ENCODE peak calls at places on chromosome 9, in seven cellular contexts. One of them, this sample, is unnamed.

GRCh38 chr9:131805803-131806202 is 65.9 kb upstream of the RAPGEF1 start:
- DNase-seq in H1: no peak
- DNase-seq in HepG2: no peak
- DNase-seq in A549: no peak
- DNase-seq in IMR-90: no peak
- DNase-seq in GM12878: no peak
- DNase-seq in K562: no peak
- DNase-seq in this sample: no peak

GRCh38 chr9:70614786-70615565 is 200.5 kb upstream of the KLF9 start:
- DNase-seq in K562: no peak
- DNase-seq in A549: no peak
- DNase-seq in IMR-90: no peak
- DNase-seq in HepG2: no peak
- DNase-seq in H1: no peak
- DNase-seq in GM12878: no peak
- DNase-seq in this sample: no peak

GRCh38 chr9:77926314-77926959 is 105.2 kb downstream of the GNAQ start:
- DNase-seq in HepG2: no peak
- DNase-seq in IMR-90: peak
- DNase-seq in H1: no peak
- DNase-seq in K562: no peak
- DNase-seq in GM12878: no peak
- DNase-seq in A549: no peak
- DNase-seq in this sample: no peak

GRCh38 chr9:123893831-123894460 is 36.0 kb downstream of the DENND1A start:
- DNase-seq in GM12878: no peak
- DNase-seq in IMR-90: peak
- DNase-seq in A549: no peak
- DNase-seq in H1: no peak
- DNase-seq in HepG2: no peak
- DNase-seq in K562: no peak
- DNase-seq in this sample: no peak

GRCh38 chr9:108297025-108297424 is 558.8 kb downstream of the ACTL7B start:
- DNase-seq in A549: no peak
- DNase-seq in HepG2: no peak
- DNase-seq in GM12878: no peak
- DNase-seq in IMR-90: peak
- DNase-seq in K562: no peak
- DNase-seq in H1: no peak
- DNase-seq in this sample: no peak

GRCh38 chr9:72203205-72203803 is 54.1 kb downstream of the GDA start:
- DNase-seq in GM12878: no peak
- DNase-seq in HepG2: peak
- DNase-seq in H1: no peak
- DNase-seq in IMR-90: peak
- DNase-seq in K562: peak
- DNase-seq in A549: peak
- DNase-seq in this sample: peak

GRCh38 chr9:95510610-95511231 is 6.0 kb downstream of the PTCH1 start:
- DNase-seq in K562: peak
- DNase-seq in IMR-90: peak
- DNase-seq in H1: peak
- DNase-seq in HepG2: peak
- DNase-seq in A549: peak
- DNase-seq in GM12878: peak
- DNase-seq in this sample: peak

GRCh38 chr9:88531920-88532319 is 3.1 kb upstream of the NXNL2 start:
- DNase-seq in IMR-90: no peak
- DNase-seq in GM12878: no peak
- DNase-seq in H1: no peak
- DNase-seq in A549: no peak
- DNase-seq in K562: no peak
- DNase-seq in HepG2: no peak
- DNase-seq in this sample: no peak

GRCh38 chr9:128824911-128825310 is 4.7 kb downstream of the SPOUT1 start:
- DNase-seq in K562: no peak
- DNase-seq in HepG2: no peak
- DNase-seq in IMR-90: no peak
- DNase-seq in A549: no peak
- DNase-seq in H1: no peak
- DNase-seq in GM12878: no peak
- DNase-seq in this sample: no peak

GRCh38 chr9:12705738-12706391 is 12.7 kb downstream of the TYRP1 start:
- DNase-seq in H1: no peak
- DNase-seq in K562: no peak
- DNase-seq in A549: no peak
- DNase-seq in IMR-90: no peak
- DNase-seq in HepG2: no peak
- DNase-seq in GM12878: no peak
- DNase-seq in this sample: no peak

GRCh38 chr9:124266139-124266825 is 8.5 kb downstream of the NEK6 start:
- DNase-seq in GM12878: no peak
- DNase-seq in HepG2: no peak
- DNase-seq in IMR-90: peak
- DNase-seq in H1: no peak
- DNase-seq in A549: no peak
- DNase-seq in K562: no peak
- DNase-seq in this sample: no peak

GRCh38 chr9:93675336-93676150 is 99.2 kb downstream of the PHF2 start:
- DNase-seq in K562: no peak
- DNase-seq in GM12878: no peak
- DNase-seq in H1: no peak
- DNase-seq in HepG2: no peak
- DNase-seq in A549: no peak
- DNase-seq in IMR-90: no peak
- DNase-seq in this sample: peak

GRCh38 chr9:115367780-115368179 is 249.8 kb upstream of the TNC start:
- DNase-seq in HepG2: no peak
- DNase-seq in K562: no peak
- DNase-seq in IMR-90: peak
- DNase-seq in GM12878: no peak
- DNase-seq in A549: no peak
- DNase-seq in H1: no peak
- DNase-seq in this sample: no peak

GRCh38 chr9:137771580-137771979 is 106.0 kb upstream of the CACNA1B start:
- DNase-seq in IMR-90: no peak
- DNase-seq in K562: no peak
- DNase-seq in HepG2: no peak
- DNase-seq in GM12878: no peak
- DNase-seq in A549: no peak
- DNase-seq in H1: no peak
- DNase-seq in this sample: no peak

GRCh38 chr9:120879421-120879820 is 2.4 kb upstream of the PHF19 start:
- DNase-seq in K562: no peak
- DNase-seq in H1: no peak
- DNase-seq in GM12878: no peak
- DNase-seq in HepG2: no peak
- DNase-seq in A549: no peak
- DNase-seq in IMR-90: no peak
- DNase-seq in this sample: no peak

GRCh38 chr9:114282104-114282485 is 40.8 kb upstream of the ORM1 start:
- DNase-seq in HepG2: no peak
- DNase-seq in A549: no peak
- DNase-seq in K562: no peak
- DNase-seq in IMR-90: no peak
- DNase-seq in H1: no peak
- DNase-seq in GM12878: no peak
- DNase-seq in this sample: no peak

DNA sequence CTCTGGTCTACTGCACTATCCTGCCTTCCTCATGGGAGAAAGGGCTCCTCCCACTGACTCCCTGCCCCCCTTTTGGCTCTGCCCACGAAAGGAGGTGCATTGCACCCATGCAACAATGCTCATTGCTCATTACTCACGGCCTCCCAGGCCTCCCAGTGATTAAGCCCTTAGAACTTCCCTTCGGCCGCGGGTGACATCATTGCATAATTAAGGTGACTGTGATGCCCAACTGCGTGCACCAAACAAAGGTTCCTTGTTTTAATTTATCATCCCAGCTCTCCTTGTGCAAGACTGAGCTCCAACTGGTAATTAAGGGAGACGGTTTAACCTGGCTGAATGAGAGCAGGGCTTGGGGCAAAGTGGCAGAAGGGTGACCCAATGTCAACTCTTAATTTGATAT is 180.4 kb downstream of the GAS1 start:
- DNase-seq in HepG2: peak
- DNase-seq in K562: no peak
- DNase-seq in GM12878: no peak
- DNase-seq in H1: peak
- DNase-seq in A549: no peak
- DNase-seq in IMR-90: peak
- DNase-seq in this sample: no peak
- TF ChIP-seq RFX5 in HepG2: no peak
- TF ChIP-seq RFX5 in K562: no peak
- TF ChIP-seq RFX5 in GM12878: no peak
- TF ChIP-seq RFX5 in H1: no peak
- TF ChIP-seq RFX5 in A549: no peak
- TF ChIP-seq RFX5 in IMR-90: no peak
- TF ChIP-seq RFX5 in this sample: no peak

GRCh38 chr9:110995511-110996340 is 42.5 kb downstream of the LPAR1 start:
- DNase-seq in K562: no peak
- DNase-seq in HepG2: no peak
- DNase-seq in H1: no peak
- DNase-seq in GM12878: no peak
- DNase-seq in IMR-90: peak
- DNase-seq in A549: no peak
- DNase-seq in this sample: no peak
- TF ChIP-seq RFX5 in K562: no peak
- TF ChIP-seq RFX5 in HepG2: no peak
- TF ChIP-seq RFX5 in H1: no peak
- TF ChIP-seq RFX5 in GM12878: no peak
- TF ChIP-seq RFX5 in IMR-90: no peak
- TF ChIP-seq RFX5 in A549: no peak
- TF ChIP-seq RFX5 in this sample: no peak

GRCh38 chr9:134200730-134201129 is 36.4 kb upstream of the RNU6ATAC start:
- DNase-seq in HepG2: no peak
- DNase-seq in GM12878: no peak
- DNase-seq in K562: no peak
- DNase-seq in H1: no peak
- DNase-seq in IMR-90: no peak
- DNase-seq in A549: no peak
- DNase-seq in this sample: no peak
- TF ChIP-seq RFX5 in HepG2: no peak
- TF ChIP-seq RFX5 in GM12878: no peak
- TF ChIP-seq RFX5 in K562: no peak
- TF ChIP-seq RFX5 in H1: no peak
- TF ChIP-seq RFX5 in IMR-90: no peak
- TF ChIP-seq RFX5 in A549: no peak
- TF ChIP-seq RFX5 in this sample: no peak

GRCh38 chr9:133251773-133252172 is 23.2 kb downstream of the ABO start:
- DNase-seq in GM12878: no peak
- DNase-seq in H1: no peak
- DNase-seq in A549: no peak
- DNase-seq in IMR-90: no peak
- DNase-seq in HepG2: no peak
- DNase-seq in K562: no peak
- DNase-seq in this sample: peak

GRCh38 chr9:133248722-133249295 is 26.2 kb downstream of the ABO start:
- DNase-seq in A549: no peak
- DNase-seq in K562: no peak
- DNase-seq in IMR-90: no peak
- DNase-seq in GM12878: no peak
- DNase-seq in H1: no peak
- DNase-seq in HepG2: no peak
- DNase-seq in this sample: no peak

GRCh38 chr9:133252301-133252776 is 22.7 kb downstream of the ABO start:
- DNase-seq in IMR-90: no peak
- DNase-seq in K562: no peak
- DNase-seq in GM12878: no peak
- DNase-seq in H1: no peak
- DNase-seq in HepG2: no peak
- DNase-seq in A549: no peak
- DNase-seq in this sample: peak

GRCh38 chr9:133249337-133249736 is 25.7 kb downstream of the ABO start:
- DNase-seq in GM12878: no peak
- DNase-seq in IMR-90: no peak
- DNase-seq in K562: no peak
- DNase-seq in H1: no peak
- DNase-seq in A549: no peak
- DNase-seq in HepG2: no peak
- DNase-seq in this sample: peak

GRCh38 chr9:133250741-133251170 is 24.2 kb downstream of the ABO start:
- DNase-seq in IMR-90: no peak
- DNase-seq in GM12878: no peak
- DNase-seq in K562: no peak
- DNase-seq in HepG2: no peak
- DNase-seq in A549: no peak
- DNase-seq in H1: no peak
- DNase-seq in this sample: no peak
- TF ChIP-seq RFX5 in IMR-90: no peak
- TF ChIP-seq RFX5 in GM12878: no peak
- TF ChIP-seq RFX5 in K562: no peak
- TF ChIP-seq RFX5 in HepG2: no peak
- TF ChIP-seq RFX5 in A549: no peak
- TF ChIP-seq RFX5 in H1: no peak
- TF ChIP-seq RFX5 in this sample: no peak

GRCh38 chr9:33813712-33814641 is 3.0 kb upstream of the UBE2R2 start:
- DNase-seq in H1: no peak
- DNase-seq in A549: peak
- DNase-seq in HepG2: peak
- DNase-seq in GM12878: no peak
- DNase-seq in K562: peak
- DNase-seq in IMR-90: peak
- DNase-seq in this sample: peak
- TF ChIP-seq RFX5 in H1: no peak
- TF ChIP-seq RFX5 in A549: no peak
- TF ChIP-seq RFX5 in HepG2: no peak
- TF ChIP-seq RFX5 in GM12878: no peak
- TF ChIP-seq RFX5 in K562: no peak
- TF ChIP-seq RFX5 in IMR-90: no peak
- TF ChIP-seq RFX5 in this sample: no peak

GRCh38 chr9:34496149-34496712 is 26.6 kb downstream of the ENHO start:
- DNase-seq in H1: no peak
- DNase-seq in IMR-90: no peak
- DNase-seq in HepG2: no peak
- DNase-seq in A549: no peak
- DNase-seq in GM12878: no peak
- DNase-seq in K562: no peak
- DNase-seq in this sample: no peak
- TF ChIP-seq RFX5 in H1: no peak
- TF ChIP-seq RFX5 in IMR-90: no peak
- TF ChIP-seq RFX5 in HepG2: no peak
- TF ChIP-seq RFX5 in A549: no peak
- TF ChIP-seq RFX5 in GM12878: no peak
- TF ChIP-seq RFX5 in K562: no peak
- TF ChIP-seq RFX5 in this sample: no peak